ENCODE peak calls at places on chromosomes 7 and 10, in four cellular contexts. D, Q, P and V are unnamed samples.

GRCh38 chr7:40538281-40538680 is 403.5 kb downstream of the SUGCT start:
- DNase-seq in D (no peak), Q (no peak), P (no peak), V (no peak)

GRCh38 chr10:62250594-62251198 is 17.9 kb downstream of the RTKN2 start:
- DNase-seq in D (no peak), Q (no peak), P (no peak), V (no peak)

GRCh38 chr7:48424731-48425130 is 253.5 kb downstream of the ABCA13 start:
- DNase-seq in D (no peak), Q (no peak), P (no peak), V (no peak)

GRCh38 chr7:128838109-128838779 is 8.0 kb downstream of the FLNC start:
- DNase-seq in D (no peak), Q (no peak), P (no peak), V (no peak)

GRCh38 chr10:103394180-103394579 is 2.1 kb downstream of the ATP5MK start:
- DNase-seq in D (no peak), Q (no peak), P (no peak), V (no peak)

GRCh38 chr7:30706316-30706715 is 24.1 kb upstream of the CRHR2 start:
- DNase-seq in D (no peak), Q (no peak), P (no peak), V (no peak)

GRCh38 chr7:28144266-28144665 is 36.3 kb downstream of the JAZF1 start:
- DNase-seq in D (no peak), Q (no peak), P (no peak), V (no peak)

GRCh38 chr10:33008499-33009243 is 50.6 kb upstream of the ITGB1 start:
- DNase-seq in D (peak), Q (peak), P (peak), V (peak)

GRCh38 chr10:90862908-90863514 is 5.2 kb upstream of the HTR7 start:
- DNase-seq in D (no peak), Q (peak), P (no peak), V (no peak)

GRCh38 chr7:156790264-156790663 is 102.7 kb downstream of the LMBR1 start:
- DNase-seq in D (no peak), Q (no peak), P (no peak), V (no peak)